ENCODE peak calls at places on chromosomes 11 and 22, in seven cellular contexts. J is heart right ventricle; H is psoas muscle; O is naive thymus-derived CD4-positive, alpha-beta T cell; T is GM23338; W is mucosa of descending colon; M is aorta. G is an unnamed sample.
A peak's percentile ranks its signal among the peaks of the same experiment; 100 is the strongest.

GRCh38 chr22:45788530-45788929 is 116.9 kb downstream of the ATXN10 start:
- ATAC-seq in J (no peak), H (no peak), O (no peak), T (no peak), W (no peak), M (no peak), G (no peak)

GRCh38 chr11:64607381-64608259 is 16.6 kb downstream of the SLC22A12 start:
- ATAC-seq in J (no peak), H (no peak), O (no peak), T (peak; percentile 78), W (peak; percentile 57), M (peak; percentile 51), G (peak; percentile 52)

GRCh38 chr11:8707541-8708270 is 25.1 kb downstream of the RPL27A start:
- ATAC-seq in J (peak; percentile 64), H (peak; percentile 80), O (no peak), T (peak; percentile 11), W (no peak), M (peak; percentile 11), G (peak; percentile 74)

GRCh38 chr11:104120493-104121200 is 43.3 kb downstream of the PDGFD start:
- ATAC-seq in J (no peak), H (no peak), O (no peak), T (no peak), W (no peak), M (no peak), G (no peak)

GRCh38 chr11:59556883-59557205 is 45.5 kb downstream of the OR4D9 start:
- ATAC-seq in J (no peak), H (no peak), O (no peak), T (peak; percentile 2), W (no peak), M (no peak), G (no peak)

GRCh38 chr11:73728000-73728399 is 32.9 kb downstream of the RAB6A start:
- ATAC-seq in J (no peak), H (no peak), O (no peak), T (no peak), W (no peak), M (no peak), G (no peak)

GRCh38 chr22:35547993-35548761 is 7.5 kb downstream of the RASD2 start:
- ATAC-seq in J (no peak), H (no peak), O (no peak), T (peak; percentile 86), W (no peak), M (no peak), G (no peak)

GRCh38 chr11:104073950-104074349 is 37.5 kb downstream of the DDI1 start:
- ATAC-seq in J (no peak), H (no peak), O (peak; percentile 90), T (peak; percentile 80), W (peak; percentile 49), M (no peak), G (no peak)

GRCh38 chr22:22893077-22893805 is 5.6 kb downstream of the IGLL5 start:
- ATAC-seq in J (peak; percentile 25), H (no peak), O (no peak), T (peak; percentile 52), W (peak; percentile 33), M (no peak), G (no peak)

GRCh38 chr22:17775781-17776470 is 1.7 kb upstream of the BID start:
- ATAC-seq in J (no peak), H (no peak), O (no peak), T (no peak), W (no peak), M (no peak), G (no peak)
- H3K4me1 ChIP-seq in J (peaks cover 17% of the 10 kb centered on the region), H (peaks cover 9% of the 10 kb centered on the region), O (peaks cover 63% of the 10 kb centered on the region), T (peaks cover 14% of the 10 kb centered on the region), W (peaks cover 19% of the 10 kb centered on the region), M (no peaks in the 10 kb centered on the region), G (peaks cover 26% of the 10 kb centered on the region)

DNA sequence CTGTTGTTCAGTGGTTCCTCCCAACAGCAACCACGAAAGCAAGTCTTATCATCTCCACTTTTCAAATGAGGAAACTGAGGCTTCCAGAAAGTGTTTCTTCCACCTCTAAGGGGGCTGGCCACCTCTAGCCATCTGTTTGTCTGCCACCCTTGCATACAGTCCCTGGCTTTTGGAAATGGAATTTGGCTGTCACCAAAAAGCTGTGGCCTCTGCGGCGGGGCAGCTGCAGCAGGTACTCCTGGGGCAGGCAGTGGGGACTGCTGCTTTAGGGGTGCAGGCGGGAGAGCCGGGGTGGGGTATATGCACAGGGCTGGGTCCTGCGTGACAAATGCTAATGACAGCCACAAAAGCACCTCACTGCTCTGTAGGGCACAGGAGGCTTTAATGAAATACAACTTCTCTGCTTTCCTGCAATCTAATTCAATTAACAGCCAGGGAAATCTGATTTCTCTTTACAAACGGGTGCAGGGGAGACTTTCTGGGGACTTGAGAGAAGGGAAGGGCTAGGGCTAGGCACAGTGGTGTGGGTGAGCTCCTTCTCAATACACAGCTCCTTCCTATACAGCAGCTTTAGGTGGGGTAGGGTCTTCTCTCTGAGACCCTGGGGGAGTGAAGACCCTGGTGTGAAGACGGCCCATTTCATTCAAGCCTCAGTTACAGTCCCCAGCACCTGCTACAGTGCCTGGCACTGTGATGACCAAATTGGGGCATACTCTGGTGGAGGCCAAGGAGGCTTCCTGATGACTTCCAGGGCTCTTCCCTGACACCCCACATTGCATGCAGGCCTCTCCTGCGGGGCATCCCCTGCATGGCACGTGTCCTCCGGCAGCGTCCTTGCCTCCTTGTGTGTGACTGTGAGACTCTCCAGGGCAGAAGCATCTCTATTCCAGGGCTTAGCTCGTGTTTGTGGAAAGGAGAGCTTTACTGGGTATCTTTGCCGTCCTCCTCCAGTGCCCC is 161.6 kb downstream of the CEP164 start:
- ATAC-seq in J (no peak), H (no peak), O (no peak), T (no peak), W (no peak), M (no peak), G (no peak)
- H3K36me3 ChIP-seq in J (no peaks in the 10 kb centered on the region), H (no peaks in the 10 kb centered on the region), O (no peaks in the 10 kb centered on the region), T (no peaks in the 10 kb centered on the region), W (no peaks in the 10 kb centered on the region), M (no peaks in the 10 kb centered on the region), G (no peaks in the 10 kb centered on the region)

GRCh38 chr11:2730323-2731284 is 30.8 kb upstream of the KCNQ1OT1 start:
- ATAC-seq in J (peak; percentile 35), H (no peak), O (no peak), T (no peak), W (no peak), M (no peak), G (no peak)

GRCh38 chr11:2728128-2728662 is 28.4 kb upstream of the KCNQ1OT1 start:
- ATAC-seq in J (no peak), H (no peak), O (no peak), T (no peak), W (no peak), M (no peak), G (no peak)

GRCh38 chr11:2731285-2732125 is 31.7 kb upstream of the KCNQ1OT1 start:
- ATAC-seq in J (no peak), H (no peak), O (no peak), T (no peak), W (no peak), M (no peak), G (no peak)

GRCh38 chr11:2728663-2729332 is 29.0 kb upstream of the KCNQ1OT1 start:
- ATAC-seq in J (no peak), H (no peak), O (no peak), T (no peak), W (no peak), M (no peak), G (no peak)

GRCh38 chr11:2729841-2730240 is 30.0 kb upstream of the KCNQ1OT1 start:
- ATAC-seq in J (no peak), H (no peak), O (no peak), T (no peak), W (no peak), M (no peak), G (no peak)
- H3K4me3 ChIP-seq in J (no peak overlapping the region), H (no peak overlapping the region), O (no peak overlapping the region), T (no peak overlapping the region), W (no peak overlapping the region), M (no peak overlapping the region), G (no peak overlapping the region)

GRCh38 chr11:117218133-117218915 is 13.5 kb downstream of the PCSK7 start:
- ATAC-seq in J (no peak), H (no peak), O (no peak), T (no peak), W (no peak), M (peak; percentile 28), G (peak; percentile 34)

GRCh38 chr11:117220568-117220967 is 11.3 kb downstream of the PCSK7 start:
- ATAC-seq in J (peak; percentile 86), H (peak; percentile 41), O (no peak), T (no peak), W (no peak), M (peak; percentile 81), G (peak; percentile 52)

GRCh38 chr11:117219001-117219400 is 12.9 kb downstream of the PCSK7 start:
- ATAC-seq in J (no peak), H (no peak), O (no peak), T (no peak), W (no peak), M (no peak), G (no peak)

GRCh38 chr11:117219995-117220394 is 11.9 kb downstream of the PCSK7 start:
- ATAC-seq in J (no peak), H (no peak), O (no peak), T (no peak), W (peak; percentile 30), M (no peak), G (no peak)

GRCh38 chr11:117219455-117219854 is 12.4 kb downstream of the PCSK7 start:
- ATAC-seq in J (no peak), H (no peak), O (no peak), T (no peak), W (no peak), M (no peak), G (no peak)
- H3K4me1 ChIP-seq in J (peaks cover 54% of the 10 kb centered on the region), H (peaks cover 48% of the 10 kb centered on the region), O (no peaks in the 10 kb centered on the region), T (no peaks in the 10 kb centered on the region), W (peaks cover 51% of the 10 kb centered on the region), M (peaks cover 16% of the 10 kb centered on the region), G (peaks cover 24% of the 10 kb centered on the region)

GRCh38 chr11:61650781-61651571 is 29.2 kb upstream of the DAGLA start:
- ATAC-seq in J (no peak), H (peak; percentile 96), O (no peak), T (peak; percentile 90), W (peak; percentile 25), M (peak; percentile 26), G (no peak)

GRCh38 chr11:61656347-61657077 is 23.7 kb upstream of the DAGLA start:
- ATAC-seq in J (peak; percentile 24), H (no peak), O (no peak), T (no peak), W (no peak), M (no peak), G (no peak)

GRCh38 chr11:61647529-61647928 is 32.7 kb upstream of the DAGLA start:
- ATAC-seq in J (no peak), H (no peak), O (no peak), T (no peak), W (peak; percentile 1), M (no peak), G (no peak)

GRCh38 chr11:61654397-61654829 is 25.8 kb upstream of the DAGLA start:
- ATAC-seq in J (peak; percentile 93), H (no peak), O (peak; percentile 57), T (no peak), W (peak; percentile 75), M (peak; percentile 26), G (peak; percentile 80)

GRCh38 chr11:61652135-61652534 is 28.1 kb upstream of the DAGLA start:
- ATAC-seq in J (no peak), H (no peak), O (no peak), T (no peak), W (peak; percentile 74), M (no peak), G (no peak)
- H3K36me3 ChIP-seq in J (no peaks in the 10 kb centered on the region), H (no peaks in the 10 kb centered on the region), O (no peaks in the 10 kb centered on the region), T (no peaks in the 10 kb centered on the region), W (no peaks in the 10 kb centered on the region), M (no peaks in the 10 kb centered on the region), G (no peaks in the 10 kb centered on the region)

GRCh38 chr11:66313321-66314185 is 3.3 kb downstream of the CD248 start:
- ATAC-seq in J (no peak), H (no peak), O (no peak), T (peak; percentile 12), W (no peak), M (no peak), G (no peak)
- H3K4me3 ChIP-seq in J (peak overlapping the region; percentile 37), H (peak overlapping the region; percentile 69), O (peak overlapping the region; percentile 75), T (peak overlapping the region; percentile 80), W (no peak overlapping the region), M (no peak overlapping the region), G (peak overlapping the region; percentile 55)

G was measured in gastroesophageal sphincter.